ENCODE peak calls at places on chromosomes 7 and 10, in seven cellular contexts. T, V, O, Z, Q, M and I are unnamed samples.

GRCh38 chr10:76150139-76150885 is 718.9 kb downstream of the LRMDA start:
- DNase-seq in T (no peak), V (no peak), O (peak; percentile 70), Z (no peak), Q (peak; percentile 9), M (no peak), I (no peak)

GRCh38 chr7:6031567-6031966 is 391 bp downstream of the ANKRD61 start:
- DNase-seq in T (no peak), V (no peak), O (no peak), Z (no peak), Q (no peak), M (no peak), I (no peak)

GRCh38 chr7:98211221-98211675 is at the start of gene BHLHA15:
- DNase-seq in T (no peak), V (peak; percentile 53), O (peak; percentile 83), Z (peak; percentile 51), Q (no peak), M (no peak), I (no peak)

GRCh38 chr7:16833373-16833772 is 28.6 kb upstream of the AGR2 start:
- DNase-seq in T (no peak), V (no peak), O (no peak), Z (no peak), Q (no peak), M (no peak), I (no peak)

GRCh38 chr10:97547889-97548485 is 24.6 kb upstream of the ANKRD2 start:
- DNase-seq in T (no peak), V (no peak), O (peak; percentile 5), Z (no peak), Q (no peak), M (no peak), I (no peak)

GRCh38 chr7:149196705-149197171 is 1.4 kb downstream of the ZNF282 start:
- DNase-seq in T (no peak), V (peak; percentile 39), O (peak; percentile 61), Z (peak; percentile 55), Q (no peak), M (peak; percentile 43), I (no peak)

GRCh38 chr10:109894516-109894915 is 28.8 kb downstream of the XPNPEP1 start:
- DNase-seq in T (no peak), V (no peak), O (no peak), Z (no peak), Q (peak; percentile 95), M (peak; percentile 54), I (no peak)

GRCh38 chr7:9328296-9328695 is 894.9 kb downstream of the NXPH1 start:
- DNase-seq in T (no peak), V (no peak), O (no peak), Z (no peak), Q (no peak), M (no peak), I (no peak)

GRCh38 chr7:149772236-149772820 is 1.1 kb downstream of the ZNF467 start:
- DNase-seq in T (no peak), V (peak; percentile 35), O (peak; percentile 83), Z (no peak), Q (no peak), M (no peak), I (no peak)

GRCh38 chr10:121696854-121697253 is 98.6 kb upstream of the FGFR2 start:
- DNase-seq in T (no peak), V (peak; percentile 56), O (no peak), Z (peak; percentile 72), Q (no peak), M (no peak), I (no peak)

GRCh38 chr10:131901181-131901829 is 497 bp downstream of the PPP2R2D start:
- DNase-seq in T (no peak), V (peak; percentile 65), O (peak; percentile 87), Z (peak; percentile 48), Q (peak; percentile 18), M (peak; percentile 40), I (no peak)

GRCh38 chr10:14601872-14602725 is 172.6 kb downstream of the FAM107B start:
- DNase-seq in T (peak; percentile 38), V (peak; percentile 75), O (no peak), Z (peak; percentile 72), Q (peak; percentile 48), M (peak; percentile 62), I (no peak)

GRCh38 chr7:12746211-12746610 is 58.8 kb downstream of the ARL4A start:
- DNase-seq in T (no peak), V (no peak), O (no peak), Z (no peak), Q (no peak), M (no peak), I (no peak)

GRCh38 chr10:2851544-2851943 is 215.8 kb upstream of the PFKP start:
- DNase-seq in T (no peak), V (no peak), O (no peak), Z (no peak), Q (no peak), M (no peak), I (no peak)

GRCh38 chr10:123833170-123833850 is 58.3 kb downstream of the CPXM2 start:
- DNase-seq in T (no peak), V (no peak), O (no peak), Z (no peak), Q (no peak), M (no peak), I (no peak)

GRCh38 chr10:68578945-68579344 is 18.8 kb downstream of the TET1 start:
- DNase-seq in T (no peak), V (no peak), O (no peak), Z (no peak), Q (peak; percentile 57), M (no peak), I (no peak)